ENCODE peak calls at places on chromosomes 4 and X, in five cellular contexts. C is stimulated activated CD8-positive, alpha-beta memory T cell treated with anti-CD3 and anti-CD28 coated beads, Interleukin-2, amount 100 ng/mL, for 48 hours; T is HCT116; R is GM20000; Y is AG08396. Z is an unnamed sample.

GRCh38 chrX:142089193-142089592 is 115.9 kb downstream of the MAGEC2 start:
- DNase-seq in T (no peak), C (no peak), R (no peak), Y (peak), Z (no peak)

GRCh38 chr4:89410687-89411086 is 103.1 kb upstream of the GPRIN3 start:
- DNase-seq in Y (peak), T (no peak), R (no peak), C (no peak), Z (no peak)

GRCh38 chr4:94575652-94576051 is 123.9 kb downstream of the PDLIM5 start:
- DNase-seq in C (no peak), R (no peak), T (no peak), Y (no peak), Z (no peak)

GRCh38 chrX:86021652-86022289 is 25.6 kb downstream of the CHM start:
- DNase-seq in C (no peak), Y (no peak), T (no peak), R (no peak), Z (no peak)

GRCh38 chr4:77930876-77931275 is 68.2 kb downstream of the MRPL1 start:
- DNase-seq in R (no peak), T (no peak), Y (no peak), C (no peak), Z (no peak)

GRCh38 chr4:132824721-132825120 is 324.4 kb upstream of the PCDH10 start:
- DNase-seq in T (no peak), R (no peak), Y (no peak), C (no peak), Z (no peak)

GRCh38 chrX:7889680-7890079 is 37.5 kb downstream of the PNPLA4 start:
- DNase-seq in C (no peak), T (no peak), R (no peak), Y (no peak), Z (no peak)

GRCh38 chrX:20320461-20321159 is 53.9 kb upstream of the RPS6KA3 start:
- DNase-seq in T (no peak), C (no peak), R (peak), Y (no peak), Z (no peak)

GRCh38 chr4:14218641-14219040 is 591.1 kb upstream of the BOD1L1 start:
- DNase-seq in C (no peak), Y (no peak), R (no peak), T (no peak), Z (no peak)

GRCh38 chrX:14352511-14352910 is 176.8 kb upstream of the GLRA2 start:
- DNase-seq in R (no peak), C (no peak), Y (no peak), T (no peak), Z (no peak)

GRCh38 chr4:27141530-27141929 is 280.9 kb downstream of the STIM2 start:
- DNase-seq in R (no peak), Y (no peak), T (no peak), C (no peak), Z (no peak)

GRCh38 chr4:69617083-69617694 is 22.3 kb downstream of the UGT2A2 start:
- DNase-seq in Y (no peak), T (peak), C (no peak), R (peak), Z (no peak)

GRCh38 chr4:113212613-113213012 is 163.2 kb downstream of the ANK2 start:
- DNase-seq in T (no peak), Y (no peak), R (no peak), C (no peak), Z (no peak)

GRCh38 chr4:145541266-145541770 is 59.7 kb downstream of the SMAD1 start:
- DNase-seq in C (no peak), T (no peak), Y (no peak), R (no peak), Z (no peak)

GRCh38 chrX:54891573-54891972 is 29.1 kb upstream of the TRO start:
- DNase-seq in C (no peak), R (peak), T (peak), Y (peak), Z (no peak)

GRCh38 chr4:185567828-185568442 is 32.6 kb upstream of the PDLIM3 start:
- DNase-seq in Y (peak), R (no peak), C (no peak), T (no peak), Z (no peak)

GRCh38 chr4:165343353-165344191 is 16.1 kb downstream of the MSMO1 start:
- DNase-seq in Y (no peak), T (no peak), C (no peak), R (no peak), Z (no peak)

GRCh38 chrX:397575-397974 is 10.9 kb upstream of the PPP2R3B start:
- DNase-seq in Y (no peak), R (no peak), T (no peak), C (no peak), Z (no peak)

GRCh38 chrX:105837227-105837626 is 14.9 kb downstream of the NRK start:
- DNase-seq in Y (no peak), C (no peak), T (no peak), R (no peak), Z (no peak)

GRCh38 chr4:61866357-61867030 is 666.4 kb downstream of the ADGRL3 start:
- DNase-seq in C (no peak), R (no peak), T (no peak), Y (no peak), Z (no peak)

GRCh38 chrX:139890991-139891700 is 41.7 kb downstream of the ATP11C start:
- DNase-seq in R (no peak), C (no peak), Y (peak), T (no peak), Z (peak)

GRCh38 chr4:123260429-123261052 is 136.1 kb upstream of the SPRY1 start:
- DNase-seq in R (no peak), Y (no peak), T (no peak), C (no peak), Z (no peak)

Z was measured in H54.